ENCODE peak calls at places on chromosomes 7 and 10, in ten cellular contexts. One of them, this sample, is unnamed.

GRCh38 chr7:85030893-85031292 is 156.0 kb downstream of the SEMA3D start:
- DNase-seq in NCI-H510A: no peak
- DNase-seq in GM12891: no peak
- DNase-seq in GM12892: no peak
- DNase-seq in A549: peak; percentile 1
- DNase-seq in astrocyte of the hippocampus: peak; percentile 75
- DNase-seq in stimulated activated CD8-positive, alpha-beta memory T cell treated with anti-CD3 and anti-CD28 coated beads, Interleukin-15, amount 100 ng/mL, for 24 hours: no peak
- DNase-seq in OCI-LY7: peak; percentile 34
- DNase-seq in NCI-H2081 treated with DMSO at 0.1 percent for 48 hours: peak; percentile 26
- DNase-seq in MCF 10A: peak; percentile 35
- DNase-seq in this sample: no peak

GRCh38 chr10:44310762-44311562 is 73.9 kb downstream of the CXCL12 start:
- DNase-seq in stimulated activated CD8-positive, alpha-beta memory T cell treated with anti-CD3 and anti-CD28 coated beads, Interleukin-15, amount 100 ng/mL, for 24 hours: peak; percentile 50
- DNase-seq in MCF 10A: no peak
- DNase-seq in OCI-LY7: peak; percentile 1
- DNase-seq in GM12892: peak; percentile 67
- DNase-seq in astrocyte of the hippocampus: peak; percentile 95
- DNase-seq in NCI-H510A: no peak
- DNase-seq in NCI-H2081 treated with DMSO at 0.1 percent for 48 hours: no peak
- DNase-seq in GM12891: peak; percentile 59
- DNase-seq in A549: peak; percentile 35
- DNase-seq in this sample: peak; percentile 53

GRCh38 chr7:16078076-16078952 is 343.0 kb downstream of the CRPPA start:
- DNase-seq in MCF 10A: peak; percentile 75
- DNase-seq in NCI-H510A: peak; percentile 15
- DNase-seq in GM12891: no peak
- DNase-seq in OCI-LY7: peak; percentile 28
- DNase-seq in A549: peak; percentile 20
- DNase-seq in NCI-H2081 treated with DMSO at 0.1 percent for 48 hours: peak; percentile 40
- DNase-seq in GM12892: no peak
- DNase-seq in astrocyte of the hippocampus: peak; percentile 80
- DNase-seq in stimulated activated CD8-positive, alpha-beta memory T cell treated with anti-CD3 and anti-CD28 coated beads, Interleukin-15, amount 100 ng/mL, for 24 hours: no peak
- DNase-seq in this sample: no peak

GRCh38 chr7:14286036-14286435 is 296.6 kb upstream of the ETV1 start:
- DNase-seq in OCI-LY7: no peak
- DNase-seq in stimulated activated CD8-positive, alpha-beta memory T cell treated with anti-CD3 and anti-CD28 coated beads, Interleukin-15, amount 100 ng/mL, for 24 hours: no peak
- DNase-seq in NCI-H510A: no peak
- DNase-seq in A549: no peak
- DNase-seq in GM12892: no peak
- DNase-seq in NCI-H2081 treated with DMSO at 0.1 percent for 48 hours: no peak
- DNase-seq in astrocyte of the hippocampus: no peak
- DNase-seq in GM12891: no peak
- DNase-seq in MCF 10A: peak; percentile 59
- DNase-seq in this sample: no peak

GRCh38 chr7:134458341-134458805 is 527 bp downstream of the AKR1B1 start:
- DNase-seq in NCI-H510A: no peak
- DNase-seq in astrocyte of the hippocampus: peak; percentile 72
- DNase-seq in stimulated activated CD8-positive, alpha-beta memory T cell treated with anti-CD3 and anti-CD28 coated beads, Interleukin-15, amount 100 ng/mL, for 24 hours: peak; percentile 20
- DNase-seq in GM12891: peak; percentile 55
- DNase-seq in NCI-H2081 treated with DMSO at 0.1 percent for 48 hours: no peak
- DNase-seq in MCF 10A: peak; percentile 63
- DNase-seq in OCI-LY7: peak; percentile 82
- DNase-seq in GM12892: peak; percentile 55
- DNase-seq in A549: peak; percentile 87
- DNase-seq in this sample: peak; percentile 46

GRCh38 chr7:75599244-75599771 is 107.2 kb downstream of the SPDYE5 start:
- DNase-seq in NCI-H510A: no peak
- DNase-seq in astrocyte of the hippocampus: peak; percentile 67
- DNase-seq in NCI-H2081 treated with DMSO at 0.1 percent for 48 hours: peak; percentile 81
- DNase-seq in A549: no peak
- DNase-seq in MCF 10A: no peak
- DNase-seq in OCI-LY7: no peak
- DNase-seq in stimulated activated CD8-positive, alpha-beta memory T cell treated with anti-CD3 and anti-CD28 coated beads, Interleukin-15, amount 100 ng/mL, for 24 hours: no peak
- DNase-seq in GM12892: no peak
- DNase-seq in GM12891: no peak
- DNase-seq in this sample: no peak

GRCh38 chr10:35433851-35434426 is 97.6 kb downstream of the CCNY start:
- DNase-seq in GM12892: no peak
- DNase-seq in MCF 10A: no peak
- DNase-seq in A549: no peak
- DNase-seq in NCI-H2081 treated with DMSO at 0.1 percent for 48 hours: no peak
- DNase-seq in GM12891: no peak
- DNase-seq in OCI-LY7: no peak
- DNase-seq in stimulated activated CD8-positive, alpha-beta memory T cell treated with anti-CD3 and anti-CD28 coated beads, Interleukin-15, amount 100 ng/mL, for 24 hours: no peak
- DNase-seq in NCI-H510A: no peak
- DNase-seq in astrocyte of the hippocampus: peak; percentile 95
- DNase-seq in this sample: no peak

GRCh38 chr10:34018811-34019210 is 684.3 kb upstream of the NRP1 start:
- DNase-seq in NCI-H510A: no peak
- DNase-seq in astrocyte of the hippocampus: no peak
- DNase-seq in MCF 10A: no peak
- DNase-seq in GM12892: no peak
- DNase-seq in GM12891: no peak
- DNase-seq in stimulated activated CD8-positive, alpha-beta memory T cell treated with anti-CD3 and anti-CD28 coated beads, Interleukin-15, amount 100 ng/mL, for 24 hours: no peak
- DNase-seq in OCI-LY7: no peak
- DNase-seq in NCI-H2081 treated with DMSO at 0.1 percent for 48 hours: no peak
- DNase-seq in A549: no peak
- DNase-seq in this sample: no peak

GRCh38 chr10:119502214-119502613 is 40.3 kb downstream of the RGS10 start:
- DNase-seq in NCI-H510A: no peak
- DNase-seq in GM12892: no peak
- DNase-seq in OCI-LY7: peak; percentile 88
- DNase-seq in NCI-H2081 treated with DMSO at 0.1 percent for 48 hours: no peak
- DNase-seq in astrocyte of the hippocampus: no peak
- DNase-seq in A549: no peak
- DNase-seq in stimulated activated CD8-positive, alpha-beta memory T cell treated with anti-CD3 and anti-CD28 coated beads, Interleukin-15, amount 100 ng/mL, for 24 hours: peak; percentile 35
- DNase-seq in MCF 10A: no peak
- DNase-seq in GM12891: peak; percentile 59
- DNase-seq in this sample: peak; percentile 23

GRCh38 chr7:77351539-77352004 is 64.6 kb downstream of the GSAP start:
- DNase-seq in astrocyte of the hippocampus: no peak
- DNase-seq in OCI-LY7: peak; percentile 59
- DNase-seq in GM12892: peak; percentile 24
- DNase-seq in NCI-H2081 treated with DMSO at 0.1 percent for 48 hours: no peak
- DNase-seq in GM12891: peak; percentile 33
- DNase-seq in stimulated activated CD8-positive, alpha-beta memory T cell treated with anti-CD3 and anti-CD28 coated beads, Interleukin-15, amount 100 ng/mL, for 24 hours: no peak
- DNase-seq in NCI-H510A: no peak
- DNase-seq in A549: no peak
- DNase-seq in MCF 10A: no peak
- DNase-seq in this sample: no peak

GRCh38 chr10:116111483-116112095 is 161.4 kb downstream of the GFRA1 start:
- DNase-seq in GM12892: no peak
- DNase-seq in MCF 10A: no peak
- DNase-seq in astrocyte of the hippocampus: no peak
- DNase-seq in NCI-H510A: no peak
- DNase-seq in GM12891: no peak
- DNase-seq in stimulated activated CD8-positive, alpha-beta memory T cell treated with anti-CD3 and anti-CD28 coated beads, Interleukin-15, amount 100 ng/mL, for 24 hours: no peak
- DNase-seq in A549: no peak
- DNase-seq in NCI-H2081 treated with DMSO at 0.1 percent for 48 hours: no peak
- DNase-seq in OCI-LY7: no peak
- DNase-seq in this sample: no peak

GRCh38 chr7:6438427-6438826 is 9.3 kb downstream of the DAGLB start:
- DNase-seq in GM12891: no peak
- DNase-seq in NCI-H510A: no peak
- DNase-seq in stimulated activated CD8-positive, alpha-beta memory T cell treated with anti-CD3 and anti-CD28 coated beads, Interleukin-15, amount 100 ng/mL, for 24 hours: no peak
- DNase-seq in astrocyte of the hippocampus: no peak
- DNase-seq in GM12892: no peak
- DNase-seq in OCI-LY7: peak; percentile 74
- DNase-seq in NCI-H2081 treated with DMSO at 0.1 percent for 48 hours: peak; percentile 26
- DNase-seq in MCF 10A: no peak
- DNase-seq in A549: no peak
- DNase-seq in this sample: no peak

GRCh38 chr7:116569737-116570136 is 44.9 kb downstream of the CAV1 start:
- DNase-seq in A549: no peak
- DNase-seq in GM12892: no peak
- DNase-seq in NCI-H2081 treated with DMSO at 0.1 percent for 48 hours: no peak
- DNase-seq in astrocyte of the hippocampus: no peak
- DNase-seq in NCI-H510A: no peak
- DNase-seq in GM12891: no peak
- DNase-seq in OCI-LY7: no peak
- DNase-seq in MCF 10A: peak; percentile 83
- DNase-seq in stimulated activated CD8-positive, alpha-beta memory T cell treated with anti-CD3 and anti-CD28 coated beads, Interleukin-15, amount 100 ng/mL, for 24 hours: no peak
- DNase-seq in this sample: no peak

GRCh38 chr7:86914468-86915054 is 144.9 kb downstream of the ELAPOR2 start:
- DNase-seq in astrocyte of the hippocampus: peak; percentile 18
- DNase-seq in GM12891: no peak
- DNase-seq in GM12892: no peak
- DNase-seq in NCI-H510A: no peak
- DNase-seq in NCI-H2081 treated with DMSO at 0.1 percent for 48 hours: peak; percentile 9
- DNase-seq in OCI-LY7: peak; percentile 37
- DNase-seq in A549: no peak
- DNase-seq in MCF 10A: peak; percentile 34
- DNase-seq in stimulated activated CD8-positive, alpha-beta memory T cell treated with anti-CD3 and anti-CD28 coated beads, Interleukin-15, amount 100 ng/mL, for 24 hours: no peak
- DNase-seq in this sample: no peak

GRCh38 chr10:58237014-58237830 is 30.5 kb downstream of the IPMK start:
- DNase-seq in GM12891: no peak
- DNase-seq in OCI-LY7: no peak
- DNase-seq in NCI-H2081 treated with DMSO at 0.1 percent for 48 hours: no peak
- DNase-seq in MCF 10A: peak; percentile 78
- DNase-seq in GM12892: no peak
- DNase-seq in A549: peak; percentile 70
- DNase-seq in NCI-H510A: no peak
- DNase-seq in stimulated activated CD8-positive, alpha-beta memory T cell treated with anti-CD3 and anti-CD28 coated beads, Interleukin-15, amount 100 ng/mL, for 24 hours: no peak
- DNase-seq in astrocyte of the hippocampus: peak; percentile 91
- DNase-seq in this sample: no peak

GRCh38 chr7:76047305-76047810 is 442 bp downstream of the STYXL1 start:
- DNase-seq in OCI-LY7: peak; percentile 42
- DNase-seq in A549: no peak
- DNase-seq in astrocyte of the hippocampus: no peak
- DNase-seq in NCI-H2081 treated with DMSO at 0.1 percent for 48 hours: no peak
- DNase-seq in MCF 10A: no peak
- DNase-seq in GM12892: no peak
- DNase-seq in NCI-H510A: no peak
- DNase-seq in stimulated activated CD8-positive, alpha-beta memory T cell treated with anti-CD3 and anti-CD28 coated beads, Interleukin-15, amount 100 ng/mL, for 24 hours: no peak
- DNase-seq in GM12891: peak; percentile 39
- DNase-seq in this sample: no peak

GRCh38 chr10:114551310-114551972 is 106.6 kb downstream of the ABLIM1 start:
- DNase-seq in GM12891: no peak
- DNase-seq in GM12892: no peak
- DNase-seq in A549: no peak
- DNase-seq in NCI-H510A: peak; percentile 78
- DNase-seq in NCI-H2081 treated with DMSO at 0.1 percent for 48 hours: no peak
- DNase-seq in astrocyte of the hippocampus: peak; percentile 67
- DNase-seq in OCI-LY7: no peak
- DNase-seq in MCF 10A: no peak
- DNase-seq in stimulated activated CD8-positive, alpha-beta memory T cell treated with anti-CD3 and anti-CD28 coated beads, Interleukin-15, amount 100 ng/mL, for 24 hours: no peak
- DNase-seq in this sample: no peak

GRCh38 chr10:123962756-123963469 is 71.3 kb upstream of the CPXM2 start:
- DNase-seq in NCI-H2081 treated with DMSO at 0.1 percent for 48 hours: no peak
- DNase-seq in stimulated activated CD8-positive, alpha-beta memory T cell treated with anti-CD3 and anti-CD28 coated beads, Interleukin-15, amount 100 ng/mL, for 24 hours: no peak
- DNase-seq in GM12892: no peak
- DNase-seq in MCF 10A: no peak
- DNase-seq in GM12891: no peak
- DNase-seq in OCI-LY7: no peak
- DNase-seq in A549: no peak
- DNase-seq in NCI-H510A: no peak
- DNase-seq in astrocyte of the hippocampus: no peak
- DNase-seq in this sample: no peak

GRCh38 chr10:69056129-69056528 is 31.8 kb upstream of the SRGN start:
- DNase-seq in GM12892: no peak
- DNase-seq in astrocyte of the hippocampus: no peak
- DNase-seq in MCF 10A: no peak
- DNase-seq in NCI-H510A: no peak
- DNase-seq in NCI-H2081 treated with DMSO at 0.1 percent for 48 hours: no peak
- DNase-seq in stimulated activated CD8-positive, alpha-beta memory T cell treated with anti-CD3 and anti-CD28 coated beads, Interleukin-15, amount 100 ng/mL, for 24 hours: no peak
- DNase-seq in GM12891: no peak
- DNase-seq in A549: no peak
- DNase-seq in OCI-LY7: no peak
- DNase-seq in this sample: no peak

GRCh38 chr7:43960933-43961332 is 34.7 kb downstream of the UBE2D4 start:
- DNase-seq in NCI-H2081 treated with DMSO at 0.1 percent for 48 hours: no peak
- DNase-seq in GM12892: no peak
- DNase-seq in GM12891: no peak
- DNase-seq in A549: no peak
- DNase-seq in MCF 10A: no peak
- DNase-seq in NCI-H510A: no peak
- DNase-seq in OCI-LY7: no peak
- DNase-seq in astrocyte of the hippocampus: no peak
- DNase-seq in stimulated activated CD8-positive, alpha-beta memory T cell treated with anti-CD3 and anti-CD28 coated beads, Interleukin-15, amount 100 ng/mL, for 24 hours: no peak
- DNase-seq in this sample: no peak

GRCh38 chr10:124643281-124644009 is 100.7 kb downstream of the FAM53B start:
- DNase-seq in astrocyte of the hippocampus: peak; percentile 31
- DNase-seq in GM12892: no peak
- DNase-seq in MCF 10A: no peak
- DNase-seq in OCI-LY7: no peak
- DNase-seq in A549: no peak
- DNase-seq in NCI-H510A: no peak
- DNase-seq in stimulated activated CD8-positive, alpha-beta memory T cell treated with anti-CD3 and anti-CD28 coated beads, Interleukin-15, amount 100 ng/mL, for 24 hours: no peak
- DNase-seq in NCI-H2081 treated with DMSO at 0.1 percent for 48 hours: no peak
- DNase-seq in GM12891: no peak
- DNase-seq in this sample: no peak

GRCh38 chr7:159028456-159029401 is 115.9 kb downstream of the VIPR2 start:
- DNase-seq in MCF 10A: no peak
- DNase-seq in A549: no peak
- DNase-seq in NCI-H2081 treated with DMSO at 0.1 percent for 48 hours: no peak
- DNase-seq in OCI-LY7: no peak
- DNase-seq in astrocyte of the hippocampus: no peak
- DNase-seq in NCI-H510A: no peak
- DNase-seq in GM12892: no peak
- DNase-seq in GM12891: no peak
- DNase-seq in stimulated activated CD8-positive, alpha-beta memory T cell treated with anti-CD3 and anti-CD28 coated beads, Interleukin-15, amount 100 ng/mL, for 24 hours: no peak
- DNase-seq in this sample: no peak

GRCh38 chr7:42588876-42589275 is 323.0 kb downstream of the C7orf25 start:
- DNase-seq in OCI-LY7: no peak
- DNase-seq in GM12892: no peak
- DNase-seq in GM12891: no peak
- DNase-seq in stimulated activated CD8-positive, alpha-beta memory T cell treated with anti-CD3 and anti-CD28 coated beads, Interleukin-15, amount 100 ng/mL, for 24 hours: no peak
- DNase-seq in MCF 10A: no peak
- DNase-seq in NCI-H2081 treated with DMSO at 0.1 percent for 48 hours: no peak
- DNase-seq in astrocyte of the hippocampus: no peak
- DNase-seq in A549: no peak
- DNase-seq in NCI-H510A: no peak
- DNase-seq in this sample: no peak

GRCh38 chr7:27128776-27129728 is 1.5 kb downstream of the HOXA4 start:
- DNase-seq in GM12892: no peak
- DNase-seq in astrocyte of the hippocampus: no peak
- DNase-seq in GM12891: no peak
- DNase-seq in OCI-LY7: no peak
- DNase-seq in MCF 10A: no peak
- DNase-seq in A549: no peak
- DNase-seq in stimulated activated CD8-positive, alpha-beta memory T cell treated with anti-CD3 and anti-CD28 coated beads, Interleukin-15, amount 100 ng/mL, for 24 hours: no peak
- DNase-seq in NCI-H510A: no peak
- DNase-seq in NCI-H2081 treated with DMSO at 0.1 percent for 48 hours: no peak
- DNase-seq in this sample: no peak

GRCh38 chr7:11623093-11623678 is 208.8 kb downstream of the THSD7A start:
- DNase-seq in NCI-H2081 treated with DMSO at 0.1 percent for 48 hours: no peak
- DNase-seq in A549: peak; percentile 8
- DNase-seq in astrocyte of the hippocampus: no peak
- DNase-seq in GM12892: no peak
- DNase-seq in MCF 10A: no peak
- DNase-seq in GM12891: no peak
- DNase-seq in stimulated activated CD8-positive, alpha-beta memory T cell treated with anti-CD3 and anti-CD28 coated beads, Interleukin-15, amount 100 ng/mL, for 24 hours: no peak
- DNase-seq in NCI-H510A: no peak
- DNase-seq in OCI-LY7: no peak
- DNase-seq in this sample: no peak

GRCh38 chr10:85950921-85951320 is 415.7 kb downstream of the GRID1 start:
- DNase-seq in GM12892: no peak
- DNase-seq in GM12891: no peak
- DNase-seq in OCI-LY7: no peak
- DNase-seq in astrocyte of the hippocampus: no peak
- DNase-seq in NCI-H2081 treated with DMSO at 0.1 percent for 48 hours: no peak
- DNase-seq in NCI-H510A: no peak
- DNase-seq in A549: no peak
- DNase-seq in stimulated activated CD8-positive, alpha-beta memory T cell treated with anti-CD3 and anti-CD28 coated beads, Interleukin-15, amount 100 ng/mL, for 24 hours: no peak
- DNase-seq in MCF 10A: no peak
- DNase-seq in this sample: no peak

GRCh38 chr7:80611779-80612178 is 26.7 kb upstream of the CD36 start:
- DNase-seq in OCI-LY7: no peak
- DNase-seq in stimulated activated CD8-positive, alpha-beta memory T cell treated with anti-CD3 and anti-CD28 coated beads, Interleukin-15, amount 100 ng/mL, for 24 hours: no peak
- DNase-seq in A549: no peak
- DNase-seq in NCI-H2081 treated with DMSO at 0.1 percent for 48 hours: peak; percentile 94
- DNase-seq in astrocyte of the hippocampus: peak; percentile 80
- DNase-seq in NCI-H510A: no peak
- DNase-seq in GM12892: no peak
- DNase-seq in GM12891: no peak
- DNase-seq in MCF 10A: peak; percentile 24
- DNase-seq in this sample: no peak

This sample was measured in activated gamma-delta T cell.